ENCODE peak calls at places on chromosomes 2 and 18, in five cellular contexts. One of them, this sample, is unnamed.

GRCh38 chr2:113965644-113966043 is 75.8 kb downstream of the ACTR3 start:
- DNase-seq in suprapubic skin: no peak
- DNase-seq in psoas muscle: no peak
- DNase-seq in HCT116: peak
- DNase-seq in ovary: no peak
- DNase-seq in this sample: no peak

GRCh38 chr2:218569661-218570500 is 1.2 kb downstream of the CNOT9 start:
- DNase-seq in suprapubic skin: no peak
- DNase-seq in ovary: no peak
- DNase-seq in psoas muscle: no peak
- DNase-seq in HCT116: no peak
- DNase-seq in this sample: no peak

GRCh38 chr18:8197510-8197909 is 411.7 kb upstream of the RAB12 start:
- DNase-seq in psoas muscle: no peak
- DNase-seq in ovary: no peak
- DNase-seq in HCT116: no peak
- DNase-seq in suprapubic skin: no peak
- DNase-seq in this sample: no peak

GRCh38 chr2:43467889-43468288 is 127.9 kb downstream of the THADA start:
- DNase-seq in suprapubic skin: no peak
- DNase-seq in psoas muscle: no peak
- DNase-seq in HCT116: no peak
- DNase-seq in ovary: no peak
- DNase-seq in this sample: no peak

GRCh38 chr2:19073522-19073921 is 284.9 kb downstream of the OSR1 start:
- DNase-seq in suprapubic skin: no peak
- DNase-seq in psoas muscle: peak
- DNase-seq in ovary: no peak
- DNase-seq in HCT116: peak
- DNase-seq in this sample: peak

GRCh38 chr2:170816499-170817246 is at the start of gene GAD1:
- DNase-seq in psoas muscle: peak
- DNase-seq in suprapubic skin: peak
- DNase-seq in HCT116: peak
- DNase-seq in ovary: peak
- DNase-seq in this sample: no peak

GRCh38 chr2:130727286-130727924 is 1.5 kb upstream of the GPR148 start:
- DNase-seq in HCT116: peak
- DNase-seq in suprapubic skin: peak
- DNase-seq in psoas muscle: peak
- DNase-seq in ovary: peak
- DNase-seq in this sample: peak

GRCh38 chr2:88698027-88698413 is 6.5 kb downstream of the RPIA start:
- DNase-seq in ovary: no peak
- DNase-seq in psoas muscle: no peak
- DNase-seq in suprapubic skin: no peak
- DNase-seq in HCT116: no peak
- DNase-seq in this sample: no peak

GRCh38 chr18:3055861-3056260 is 42.9 kb upstream of the LPIN2 start:
- DNase-seq in psoas muscle: no peak
- DNase-seq in ovary: no peak
- DNase-seq in HCT116: no peak
- DNase-seq in suprapubic skin: no peak
- DNase-seq in this sample: no peak

GRCh38 chr2:8543412-8544167 is 138.3 kb upstream of the ID2 start:
- DNase-seq in HCT116: no peak
- DNase-seq in suprapubic skin: peak
- DNase-seq in ovary: no peak
- DNase-seq in psoas muscle: peak
- DNase-seq in this sample: peak

GRCh38 chr2:207107551-207107950 is 58.2 kb downstream of the KLF7 start:
- DNase-seq in suprapubic skin: no peak
- DNase-seq in psoas muscle: no peak
- DNase-seq in HCT116: no peak
- DNase-seq in ovary: no peak
- DNase-seq in this sample: no peak

DNA sequence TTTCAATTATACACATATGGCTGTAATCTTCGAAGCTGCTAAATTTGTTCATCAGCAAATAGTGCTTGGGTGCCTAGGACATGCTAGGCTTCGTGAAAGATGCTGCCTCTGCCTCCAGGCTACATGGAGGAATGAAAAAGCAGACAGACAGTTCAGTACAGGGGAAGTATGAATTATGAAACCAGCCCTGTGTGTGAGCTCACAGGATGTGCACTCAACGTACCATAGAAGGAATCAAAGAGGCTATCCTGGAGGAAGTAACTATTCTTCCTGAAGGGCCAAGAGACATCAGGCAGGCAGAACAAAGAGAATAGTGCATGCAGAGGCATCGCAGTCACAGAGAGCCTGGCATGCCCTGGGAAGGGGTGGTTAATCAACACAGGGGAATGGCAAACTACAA is 61.4 kb downstream of the DYM start:
- DNase-seq in ovary: no peak
- DNase-seq in psoas muscle: no peak
- DNase-seq in suprapubic skin: no peak
- DNase-seq in HCT116: no peak
- DNase-seq in this sample: no peak
- H3K4me3 ChIP-seq in ovary: no peak
- H3K4me3 ChIP-seq in psoas muscle: no peak
- H3K4me3 ChIP-seq in suprapubic skin: no peak
- H3K4me3 ChIP-seq in HCT116: no peak
- H3K4me3 ChIP-seq in this sample: no peak

DNA sequence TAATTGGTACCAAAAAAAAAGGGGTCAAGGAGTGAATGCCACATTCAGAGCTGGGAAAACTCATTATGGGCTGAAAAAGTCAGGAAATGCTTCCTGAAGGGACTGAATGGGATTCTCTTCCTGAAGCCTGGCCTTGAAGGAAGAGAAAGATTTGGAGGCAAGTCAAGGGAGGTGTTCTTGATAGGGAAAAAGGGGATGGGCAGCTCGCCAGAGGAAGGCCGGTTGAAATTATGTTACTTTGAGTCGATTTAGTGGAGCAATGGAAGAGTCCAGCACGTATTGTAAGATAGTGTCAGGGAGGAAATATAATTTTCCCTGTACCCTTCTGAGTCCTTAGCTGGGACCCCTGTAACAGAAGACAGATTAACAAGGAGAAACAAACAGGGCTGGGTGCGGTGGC is 115.3 kb upstream of the STPG4 start:
- DNase-seq in suprapubic skin: no peak
- DNase-seq in ovary: peak
- DNase-seq in HCT116: no peak
- DNase-seq in psoas muscle: no peak
- DNase-seq in this sample: no peak
- H3K27ac ChIP-seq in suprapubic skin: no peak
- H3K27ac ChIP-seq in ovary: no peak
- H3K27ac ChIP-seq in HCT116: no peak
- H3K27ac ChIP-seq in psoas muscle: peak
- H3K27ac ChIP-seq in this sample: peak

DNA sequence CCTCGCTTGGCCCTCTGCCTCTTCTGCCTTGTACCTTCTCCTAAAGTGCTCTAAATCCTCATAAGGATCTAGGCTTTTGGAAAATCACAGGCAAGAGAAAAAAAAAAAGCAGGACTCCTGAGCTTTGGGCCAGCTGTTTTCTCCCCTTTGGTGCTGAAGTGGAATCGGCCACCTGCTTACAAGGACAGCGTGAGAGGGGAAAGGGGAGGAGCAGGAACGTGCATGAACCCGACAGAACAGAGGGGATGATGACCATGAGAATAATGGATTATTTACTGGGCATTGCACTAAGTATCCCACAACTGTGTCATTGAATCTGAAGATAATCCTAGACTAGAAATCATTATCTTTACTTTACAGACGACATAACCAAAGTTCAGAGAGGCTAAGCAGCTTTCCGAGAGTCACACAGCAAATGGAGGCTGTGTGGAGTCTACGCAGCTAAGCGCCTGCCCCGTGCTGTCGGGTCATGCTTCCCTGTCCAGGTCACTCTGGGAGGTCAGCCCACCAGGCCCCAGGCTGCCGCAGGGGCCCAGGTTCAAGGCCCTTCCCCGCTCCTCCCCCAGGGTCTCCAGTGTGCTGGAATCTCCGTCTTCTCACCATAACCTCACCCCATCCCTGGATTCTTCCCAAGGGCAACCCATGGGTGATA is 141.8 kb downstream of the PXDN start:
- DNase-seq in suprapubic skin: peak
- DNase-seq in ovary: no peak
- DNase-seq in HCT116: no peak
- DNase-seq in psoas muscle: no peak
- DNase-seq in this sample: no peak
- TF ChIP-seq CTCF in suprapubic skin: no peak
- TF ChIP-seq CTCF in ovary: no peak
- TF ChIP-seq CTCF in HCT116: no peak
- TF ChIP-seq CTCF in psoas muscle: no peak
- TF ChIP-seq CTCF in this sample: no peak

GRCh38 chr18:68721681-68722583 is 7.0 kb upstream of the TMX3 start:
- DNase-seq in HCT116: no peak
- DNase-seq in suprapubic skin: no peak
- DNase-seq in psoas muscle: no peak
- DNase-seq in ovary: no peak
- DNase-seq in this sample: no peak
- H3K4me3 ChIP-seq in HCT116: no peak
- H3K4me3 ChIP-seq in suprapubic skin: peak
- H3K4me3 ChIP-seq in psoas muscle: peak
- H3K4me3 ChIP-seq in ovary: peak
- H3K4me3 ChIP-seq in this sample: peak